ENCODE peak calls at places on chromosomes 7 and 10, in nine cellular contexts. One of them, this sample, is unnamed.

GRCh38 chr10:116809528-116810500 is 39.5 kb upstream of the ENO4 start:
- DNase-seq in A549: peak
- DNase-seq in activated T-helper 1 cell treated with Interleukin-2 at 50 U/mL for 16 hours: no peak
- DNase-seq in nephron progenitor cell: peak
- DNase-seq in heart right ventricle: peak
- DNase-seq in GM23338: peak
- DNase-seq in T-cell: no peak
- DNase-seq in CD8-positive, alpha-beta memory T cell: no peak
- DNase-seq in GOT3: no peak
- DNase-seq in this sample: no peak

GRCh38 chr7:35802649-35803048 is 1.8 kb downstream of the SEPTIN7 start:
- DNase-seq in CD8-positive, alpha-beta memory T cell: no peak
- DNase-seq in A549: no peak
- DNase-seq in GM23338: no peak
- DNase-seq in nephron progenitor cell: peak
- DNase-seq in GOT3: no peak
- DNase-seq in heart right ventricle: no peak
- DNase-seq in T-cell: no peak
- DNase-seq in activated T-helper 1 cell treated with Interleukin-2 at 50 U/mL for 16 hours: no peak
- DNase-seq in this sample: no peak

GRCh38 chr7:149404830-149405229 is 56.0 kb downstream of the ZNF777 start:
- DNase-seq in GM23338: no peak
- DNase-seq in T-cell: no peak
- DNase-seq in activated T-helper 1 cell treated with Interleukin-2 at 50 U/mL for 16 hours: no peak
- DNase-seq in CD8-positive, alpha-beta memory T cell: no peak
- DNase-seq in A549: no peak
- DNase-seq in GOT3: no peak
- DNase-seq in heart right ventricle: no peak
- DNase-seq in nephron progenitor cell: peak
- DNase-seq in this sample: no peak

GRCh38 chr10:102752934-102753664 is 9.4 kb downstream of the WBP1L start:
- DNase-seq in nephron progenitor cell: no peak
- DNase-seq in A549: peak
- DNase-seq in T-cell: no peak
- DNase-seq in heart right ventricle: no peak
- DNase-seq in activated T-helper 1 cell treated with Interleukin-2 at 50 U/mL for 16 hours: no peak
- DNase-seq in GM23338: peak
- DNase-seq in GOT3: no peak
- DNase-seq in CD8-positive, alpha-beta memory T cell: no peak
- DNase-seq in this sample: peak

GRCh38 chr10:123102673-123103072 is 33.1 kb upstream of the HMX3 start:
- DNase-seq in GM23338: no peak
- DNase-seq in nephron progenitor cell: no peak
- DNase-seq in A549: no peak
- DNase-seq in activated T-helper 1 cell treated with Interleukin-2 at 50 U/mL for 16 hours: no peak
- DNase-seq in GOT3: no peak
- DNase-seq in heart right ventricle: no peak
- DNase-seq in T-cell: no peak
- DNase-seq in CD8-positive, alpha-beta memory T cell: no peak
- DNase-seq in this sample: no peak

GRCh38 chr7:2032876-2033407 is 199.8 kb downstream of the MAD1L1 start:
- DNase-seq in GM23338: no peak
- DNase-seq in CD8-positive, alpha-beta memory T cell: no peak
- DNase-seq in heart right ventricle: no peak
- DNase-seq in activated T-helper 1 cell treated with Interleukin-2 at 50 U/mL for 16 hours: no peak
- DNase-seq in A549: no peak
- DNase-seq in GOT3: no peak
- DNase-seq in T-cell: no peak
- DNase-seq in nephron progenitor cell: no peak
- DNase-seq in this sample: no peak

GRCh38 chr10:119758448-119758847 is 32.6 kb downstream of the INPP5F start:
- DNase-seq in A549: no peak
- DNase-seq in GM23338: no peak
- DNase-seq in T-cell: no peak
- DNase-seq in CD8-positive, alpha-beta memory T cell: no peak
- DNase-seq in heart right ventricle: no peak
- DNase-seq in activated T-helper 1 cell treated with Interleukin-2 at 50 U/mL for 16 hours: no peak
- DNase-seq in nephron progenitor cell: no peak
- DNase-seq in GOT3: no peak
- DNase-seq in this sample: no peak

GRCh38 chr7:32891046-32891799 is at the start of gene KBTBD2:
- DNase-seq in GOT3: peak
- DNase-seq in activated T-helper 1 cell treated with Interleukin-2 at 50 U/mL for 16 hours: peak
- DNase-seq in nephron progenitor cell: peak
- DNase-seq in T-cell: peak
- DNase-seq in CD8-positive, alpha-beta memory T cell: peak
- DNase-seq in A549: peak
- DNase-seq in heart right ventricle: peak
- DNase-seq in GM23338: peak
- DNase-seq in this sample: peak

GRCh38 chr7:116730097-116731018 is 58.4 kb downstream of the MET start:
- DNase-seq in A549: peak
- DNase-seq in nephron progenitor cell: no peak
- DNase-seq in activated T-helper 1 cell treated with Interleukin-2 at 50 U/mL for 16 hours: no peak
- DNase-seq in GOT3: no peak
- DNase-seq in T-cell: no peak
- DNase-seq in GM23338: no peak
- DNase-seq in CD8-positive, alpha-beta memory T cell: no peak
- DNase-seq in heart right ventricle: no peak
- DNase-seq in this sample: no peak

GRCh38 chr7:129612112-129613015 is 844 bp downstream of the NRF1 start:
- DNase-seq in GOT3: no peak
- DNase-seq in nephron progenitor cell: no peak
- DNase-seq in GM23338: peak
- DNase-seq in activated T-helper 1 cell treated with Interleukin-2 at 50 U/mL for 16 hours: no peak
- DNase-seq in CD8-positive, alpha-beta memory T cell: peak
- DNase-seq in T-cell: peak
- DNase-seq in heart right ventricle: peak
- DNase-seq in A549: peak
- DNase-seq in this sample: no peak

GRCh38 chr7:80324032-80324431 is 187.8 kb downstream of the GNAT3 start:
- DNase-seq in CD8-positive, alpha-beta memory T cell: no peak
- DNase-seq in GOT3: no peak
- DNase-seq in T-cell: no peak
- DNase-seq in heart right ventricle: no peak
- DNase-seq in A549: no peak
- DNase-seq in GM23338: no peak
- DNase-seq in nephron progenitor cell: no peak
- DNase-seq in activated T-helper 1 cell treated with Interleukin-2 at 50 U/mL for 16 hours: no peak
- DNase-seq in this sample: no peak

GRCh38 chr7:134357486-134357885 is 40.8 kb upstream of the SLC35B4 start:
- DNase-seq in GOT3: no peak
- DNase-seq in activated T-helper 1 cell treated with Interleukin-2 at 50 U/mL for 16 hours: no peak
- DNase-seq in heart right ventricle: no peak
- DNase-seq in CD8-positive, alpha-beta memory T cell: no peak
- DNase-seq in T-cell: no peak
- DNase-seq in A549: no peak
- DNase-seq in GM23338: peak
- DNase-seq in nephron progenitor cell: no peak
- DNase-seq in this sample: no peak

GRCh38 chr10:79409038-79410035 is 36.1 kb downstream of the ZCCHC24 start:
- DNase-seq in GOT3: no peak
- DNase-seq in heart right ventricle: peak
- DNase-seq in T-cell: no peak
- DNase-seq in activated T-helper 1 cell treated with Interleukin-2 at 50 U/mL for 16 hours: no peak
- DNase-seq in nephron progenitor cell: no peak
- DNase-seq in A549: no peak
- DNase-seq in GM23338: no peak
- DNase-seq in CD8-positive, alpha-beta memory T cell: no peak
- DNase-seq in this sample: no peak

GRCh38 chr10:127198721-127199120 is 2.3 kb upstream of the INSYN2A start:
- DNase-seq in GOT3: no peak
- DNase-seq in CD8-positive, alpha-beta memory T cell: no peak
- DNase-seq in A549: no peak
- DNase-seq in heart right ventricle: no peak
- DNase-seq in T-cell: no peak
- DNase-seq in nephron progenitor cell: no peak
- DNase-seq in GM23338: no peak
- DNase-seq in activated T-helper 1 cell treated with Interleukin-2 at 50 U/mL for 16 hours: no peak
- DNase-seq in this sample: no peak

GRCh38 chr7:117008849-117009531 is 55.7 kb downstream of the ST7 start:
- DNase-seq in T-cell: peak
- DNase-seq in heart right ventricle: no peak
- DNase-seq in CD8-positive, alpha-beta memory T cell: peak
- DNase-seq in GM23338: no peak
- DNase-seq in GOT3: no peak
- DNase-seq in A549: no peak
- DNase-seq in nephron progenitor cell: no peak
- DNase-seq in activated T-helper 1 cell treated with Interleukin-2 at 50 U/mL for 16 hours: no peak
- DNase-seq in this sample: no peak

GRCh38 chr7:155282671-155283070 is 15.0 kb upstream of the INSIG1 start:
- DNase-seq in heart right ventricle: no peak
- DNase-seq in nephron progenitor cell: no peak
- DNase-seq in T-cell: no peak
- DNase-seq in GOT3: no peak
- DNase-seq in activated T-helper 1 cell treated with Interleukin-2 at 50 U/mL for 16 hours: no peak
- DNase-seq in GM23338: no peak
- DNase-seq in A549: no peak
- DNase-seq in CD8-positive, alpha-beta memory T cell: no peak
- DNase-seq in this sample: no peak

GRCh38 chr7:127901895-127902703 is 129.1 kb downstream of the LRRC4 start:
- DNase-seq in T-cell: no peak
- DNase-seq in GM23338: no peak
- DNase-seq in heart right ventricle: no peak
- DNase-seq in activated T-helper 1 cell treated with Interleukin-2 at 50 U/mL for 16 hours: no peak
- DNase-seq in nephron progenitor cell: no peak
- DNase-seq in A549: no peak
- DNase-seq in GOT3: no peak
- DNase-seq in CD8-positive, alpha-beta memory T cell: no peak
- DNase-seq in this sample: no peak

GRCh38 chr7:50210706-50211115 is 93.8 kb upstream of the IKZF1 start:
- DNase-seq in T-cell: no peak
- DNase-seq in activated T-helper 1 cell treated with Interleukin-2 at 50 U/mL for 16 hours: no peak
- DNase-seq in nephron progenitor cell: no peak
- DNase-seq in heart right ventricle: no peak
- DNase-seq in A549: no peak
- DNase-seq in CD8-positive, alpha-beta memory T cell: no peak
- DNase-seq in GM23338: no peak
- DNase-seq in GOT3: no peak
- DNase-seq in this sample: no peak

GRCh38 chr7:137564677-137565076 is 221.1 kb upstream of the PTN start:
- DNase-seq in activated T-helper 1 cell treated with Interleukin-2 at 50 U/mL for 16 hours: no peak
- DNase-seq in CD8-positive, alpha-beta memory T cell: no peak
- DNase-seq in GOT3: no peak
- DNase-seq in heart right ventricle: no peak
- DNase-seq in nephron progenitor cell: peak
- DNase-seq in A549: no peak
- DNase-seq in T-cell: no peak
- DNase-seq in GM23338: peak
- DNase-seq in this sample: no peak

GRCh38 chr10:99870051-99870730 is 87.8 kb downstream of the ABCC2 start:
- DNase-seq in CD8-positive, alpha-beta memory T cell: peak
- DNase-seq in nephron progenitor cell: no peak
- DNase-seq in T-cell: peak
- DNase-seq in GOT3: no peak
- DNase-seq in GM23338: no peak
- DNase-seq in activated T-helper 1 cell treated with Interleukin-2 at 50 U/mL for 16 hours: no peak
- DNase-seq in heart right ventricle: no peak
- DNase-seq in A549: no peak
- DNase-seq in this sample: no peak

GRCh38 chr10:86756511-86757109 is at the start of gene BMPR1A:
- DNase-seq in heart right ventricle: no peak
- DNase-seq in T-cell: no peak
- DNase-seq in nephron progenitor cell: peak
- DNase-seq in GOT3: no peak
- DNase-seq in activated T-helper 1 cell treated with Interleukin-2 at 50 U/mL for 16 hours: no peak
- DNase-seq in GM23338: peak
- DNase-seq in CD8-positive, alpha-beta memory T cell: peak
- DNase-seq in A549: peak
- DNase-seq in this sample: peak

GRCh38 chr10:61617586-61617985 is 45.1 kb upstream of the CABCOCO1 start:
- DNase-seq in heart right ventricle: no peak
- DNase-seq in GOT3: no peak
- DNase-seq in activated T-helper 1 cell treated with Interleukin-2 at 50 U/mL for 16 hours: no peak
- DNase-seq in nephron progenitor cell: no peak
- DNase-seq in A549: no peak
- DNase-seq in GM23338: no peak
- DNase-seq in CD8-positive, alpha-beta memory T cell: no peak
- DNase-seq in T-cell: no peak
- DNase-seq in this sample: no peak

GRCh38 chr10:103668351-103669242 is 175.1 kb downstream of the NEURL1 start:
- DNase-seq in T-cell: no peak
- DNase-seq in A549: no peak
- DNase-seq in CD8-positive, alpha-beta memory T cell: no peak
- DNase-seq in nephron progenitor cell: peak
- DNase-seq in GM23338: no peak
- DNase-seq in GOT3: no peak
- DNase-seq in activated T-helper 1 cell treated with Interleukin-2 at 50 U/mL for 16 hours: no peak
- DNase-seq in heart right ventricle: peak
- DNase-seq in this sample: peak

GRCh38 chr10:26215534-26215922 is 1.0 kb upstream of the GAD2 start:
- DNase-seq in A549: no peak
- DNase-seq in nephron progenitor cell: peak
- DNase-seq in CD8-positive, alpha-beta memory T cell: no peak
- DNase-seq in heart right ventricle: no peak
- DNase-seq in GOT3: no peak
- DNase-seq in activated T-helper 1 cell treated with Interleukin-2 at 50 U/mL for 16 hours: no peak
- DNase-seq in T-cell: no peak
- DNase-seq in GM23338: peak
- DNase-seq in this sample: no peak

GRCh38 chr7:98913612-98914011 is 35.3 kb downstream of the TRRAP start:
- DNase-seq in T-cell: no peak
- DNase-seq in activated T-helper 1 cell treated with Interleukin-2 at 50 U/mL for 16 hours: no peak
- DNase-seq in heart right ventricle: no peak
- DNase-seq in GOT3: no peak
- DNase-seq in nephron progenitor cell: no peak
- DNase-seq in A549: no peak
- DNase-seq in CD8-positive, alpha-beta memory T cell: no peak
- DNase-seq in GM23338: no peak
- DNase-seq in this sample: no peak

GRCh38 chr10:129344956-129345355 is 122.1 kb upstream of the MGMT start:
- DNase-seq in heart right ventricle: no peak
- DNase-seq in GM23338: no peak
- DNase-seq in GOT3: no peak
- DNase-seq in nephron progenitor cell: no peak
- DNase-seq in T-cell: no peak
- DNase-seq in CD8-positive, alpha-beta memory T cell: no peak
- DNase-seq in A549: no peak
- DNase-seq in activated T-helper 1 cell treated with Interleukin-2 at 50 U/mL for 16 hours: no peak
- DNase-seq in this sample: no peak

GRCh38 chr7:96327429-96327828 is 5.5 kb upstream of the SLC25A13 start:
- DNase-seq in GOT3: no peak
- DNase-seq in CD8-positive, alpha-beta memory T cell: no peak
- DNase-seq in A549: no peak
- DNase-seq in GM23338: no peak
- DNase-seq in heart right ventricle: no peak
- DNase-seq in activated T-helper 1 cell treated with Interleukin-2 at 50 U/mL for 16 hours: no peak
- DNase-seq in T-cell: no peak
- DNase-seq in nephron progenitor cell: no peak
- DNase-seq in this sample: no peak

GRCh38 chr7:11427686-11428273 is 404.2 kb downstream of the THSD7A start:
- DNase-seq in GM23338: peak
- DNase-seq in activated T-helper 1 cell treated with Interleukin-2 at 50 U/mL for 16 hours: no peak
- DNase-seq in A549: peak
- DNase-seq in CD8-positive, alpha-beta memory T cell: no peak
- DNase-seq in nephron progenitor cell: peak
- DNase-seq in heart right ventricle: no peak
- DNase-seq in GOT3: no peak
- DNase-seq in T-cell: no peak
- DNase-seq in this sample: peak

GRCh38 chr10:122495406-122496340 is 34.3 kb downstream of the HTRA1 start:
- DNase-seq in CD8-positive, alpha-beta memory T cell: no peak
- DNase-seq in GM23338: peak
- DNase-seq in heart right ventricle: no peak
- DNase-seq in activated T-helper 1 cell treated with Interleukin-2 at 50 U/mL for 16 hours: peak
- DNase-seq in nephron progenitor cell: no peak
- DNase-seq in A549: no peak
- DNase-seq in GOT3: no peak
- DNase-seq in T-cell: no peak
- DNase-seq in this sample: no peak

GRCh38 chr10:110487411-110488123 is 10.1 kb upstream of the DUSP5 start:
- DNase-seq in CD8-positive, alpha-beta memory T cell: no peak
- DNase-seq in heart right ventricle: no peak
- DNase-seq in T-cell: no peak
- DNase-seq in activated T-helper 1 cell treated with Interleukin-2 at 50 U/mL for 16 hours: no peak
- DNase-seq in nephron progenitor cell: peak
- DNase-seq in A549: peak
- DNase-seq in GM23338: peak
- DNase-seq in GOT3: no peak
- DNase-seq in this sample: no peak

GRCh38 chr7:114622189-114622588 is 207.6 kb downstream of the FOXP2 start:
- DNase-seq in T-cell: no peak
- DNase-seq in GM23338: no peak
- DNase-seq in activated T-helper 1 cell treated with Interleukin-2 at 50 U/mL for 16 hours: no peak
- DNase-seq in nephron progenitor cell: no peak
- DNase-seq in A549: no peak
- DNase-seq in heart right ventricle: no peak
- DNase-seq in GOT3: no peak
- DNase-seq in CD8-positive, alpha-beta memory T cell: no peak
- DNase-seq in this sample: no peak

This sample was measured in amniotic stem cell.